ENCODE peak calls at places on chromosomes 11 and 22, in nine cellular contexts. M is nephron progenitor cell; A is mammary epithelial cell; Y is HEK293T; I is NCI-H748 treated with DMSO at 0.1 percent for 48 hours; F is T1000; Z is HCT116; C is endodermal cell; E is CD4-positive, alpha-beta T cell. G is an unnamed sample.

GRCh38 chr11:128615612-128616011 is 28.3 kb upstream of the ETS1 start:
- DNase-seq in C (peak; percentile 42), F (no peak), A (no peak), E (no peak), M (no peak), I (no peak), Z (no peak), Y (no peak), G (no peak)

GRCh38 chr11:62132188-62132587 is 8.4 kb downstream of the INCENP start:
- DNase-seq in Y (no peak), C (no peak), M (no peak), E (no peak), I (no peak), Z (no peak), A (peak; percentile 57), F (no peak), G (no peak)

GRCh38 chr11:32081129-32081641 is 9.7 kb upstream of the RCN1 start:
- DNase-seq in Y (no peak), A (peak; percentile 71), E (no peak), I (no peak), F (peak; percentile 36), Z (no peak), M (peak; percentile 6), C (no peak), G (no peak)

GRCh38 chr22:36953239-36954080 is 40.0 kb downstream of the CSF2RB start:
- DNase-seq in C (no peak), Z (no peak), A (no peak), E (no peak), Y (no peak), M (no peak), I (no peak), F (no peak), G (no peak)

GRCh38 chr11:69799582-69799981 is 19.6 kb downstream of the FGF3 start:
- DNase-seq in Z (peak; percentile 84), M (no peak), A (peak; percentile 21), I (no peak), E (no peak), C (peak; percentile 85), Y (peak; percentile 77), F (no peak), G (no peak)

GRCh38 chr11:77073328-77074001 is 6.7 kb downstream of the CAPN5 start:
- DNase-seq in C (peak; percentile 52), Y (no peak), Z (peak; percentile 36), M (peak; percentile 36), F (peak; percentile 75), A (peak; percentile 66), E (no peak), I (no peak), G (no peak)

GRCh38 chr22:44586337-44586990 is 88.4 kb upstream of the RTL6 start:
- DNase-seq in C (peak; percentile 46), E (no peak), A (no peak), Y (no peak), F (no peak), M (no peak), I (peak; percentile 88), Z (no peak), G (no peak)

GRCh38 chr11:57427692-57428082 is 766 bp upstream of the SLC43A3 start:
- DNase-seq in I (no peak), F (no peak), A (no peak), M (no peak), Z (no peak), E (no peak), Y (no peak), C (no peak), G (no peak)

GRCh38 chr22:39287076-39287743 is 32.2 kb downstream of the RPL3 start:
- DNase-seq in A (no peak), Z (no peak), F (no peak), I (no peak), M (no peak), Y (no peak), C (no peak), E (no peak), G (peak; percentile 90)

GRCh38 chr11:59040607-59041006 is 45.5 kb upstream of the GLYATL1B start:
- DNase-seq in Y (no peak), Z (no peak), C (no peak), A (no peak), I (no peak), M (no peak), E (no peak), F (no peak), G (no peak)

GRCh38 chr11:75233688-75234295 is 6.8 kb upstream of the TPBGL start:
- DNase-seq in Y (peak; percentile 44), C (peak; percentile 92), Z (no peak), A (peak; percentile 37), M (peak; percentile 82), I (no peak), F (no peak), E (no peak), G (peak; percentile 24)

GRCh38 chr11:2525166-2525861 is 80.5 kb downstream of the KCNQ1 start:
- DNase-seq in E (no peak), Z (no peak), F (no peak), M (peak; percentile 4), C (peak; percentile 39), Y (no peak), I (no peak), A (no peak), G (no peak)

GRCh38 chr11:35981581-35981980 is 37.7 kb downstream of the LDLRAD3 start:
- DNase-seq in M (no peak), C (no peak), F (no peak), A (no peak), I (no peak), Y (no peak), Z (no peak), E (no peak), G (no peak)

GRCh38 chr11:93585758-93586157 is 42.6 kb upstream of the SMCO4 start:
- DNase-seq in C (no peak), M (no peak), I (no peak), Z (no peak), F (no peak), Y (no peak), A (peak; percentile 49), E (no peak), G (no peak)

GRCh38 chr22:29009148-29009547 is 52.5 kb downstream of the C22orf31 start:
- DNase-seq in I (no peak), M (no peak), C (no peak), Y (no peak), A (no peak), F (no peak), Z (no peak), E (no peak), G (no peak)

GRCh38 chr22:50691521-50691920 is 18.9 kb downstream of the SHANK3 start:
- DNase-seq in Y (no peak), M (peak; percentile 46), I (peak; percentile 27), F (no peak), Z (peak; percentile 29), A (peak; percentile 28), E (peak; percentile 14), C (peak; percentile 59), G (peak; percentile 62)

GRCh38 chr11:68942751-68943271 is 38.0 kb downstream of the MRGPRD start:
- DNase-seq in I (no peak), F (no peak), C (no peak), Z (no peak), Y (no peak), M (no peak), E (no peak), A (no peak), G (no peak)

GRCh38 chr11:129460714-129461113 is 85.1 kb downstream of the BARX2 start:
- DNase-seq in I (peak; percentile 71), E (no peak), A (no peak), M (no peak), Z (no peak), F (no peak), C (no peak), Y (no peak), G (no peak)

GRCh38 chr11:45850446-45850845 is 3.2 kb downstream of the CRY2 start:
- DNase-seq in I (no peak), F (no peak), M (no peak), Z (no peak), E (no peak), Y (no peak), C (no peak), A (no peak), G (no peak)

GRCh38 chr11:1208361-1209261 is 14.3 kb upstream of the MUC5B start:
- DNase-seq in I (no peak), C (peak; percentile 36), F (no peak), E (no peak), M (no peak), Z (no peak), Y (no peak), A (no peak), G (no peak)

GRCh38 chr11:31106326-31106725 is 263.2 kb downstream of the DCDC1 start:
- DNase-seq in Y (no peak), I (no peak), Z (no peak), E (no peak), F (no peak), C (peak; percentile 70), A (no peak), M (no peak), G (no peak)

GRCh38 chr22:30969532-30970355 is 679 bp downstream of the TUG1 start:
- DNase-seq in A (peak; percentile 39), Y (peak; percentile 54), F (no peak), C (peak; percentile 74), M (no peak), Z (no peak), I (no peak), E (peak; percentile 21), G (peak; percentile 38)

GRCh38 chr11:44032304-44033085 is 15.3 kb upstream of the ACCSL start:
- DNase-seq in M (no peak), F (no peak), I (no peak), E (no peak), C (no peak), A (no peak), Z (no peak), Y (no peak), G (no peak)

GRCh38 chr11:126079640-126080205 is 17.1 kb upstream of the CDON start:
- DNase-seq in M (no peak), C (peak; percentile 89), Y (peak; percentile 48), E (no peak), A (no peak), F (no peak), I (no peak), Z (no peak), G (no peak)

GRCh38 chr11:66906077-66906929 is 49.4 kb downstream of the LRFN4 start:
- DNase-seq in E (no peak), A (peak; percentile 93), Z (peak; percentile 36), C (peak; percentile 77), F (no peak), I (no peak), M (no peak), Y (no peak), G (no peak)

GRCh38 chr11:58927393-58928081 is 11.8 kb upstream of the GLYATL1 start:
- DNase-seq in Y (peak; percentile 13), A (no peak), F (no peak), Z (no peak), E (no peak), C (peak; percentile 98), I (peak; percentile 61), M (peak; percentile 87), G (no peak)

GRCh38 chr22:50535113-50535512 is 5.3 kb upstream of the TYMP start:
- DNase-seq in M (no peak), C (no peak), E (no peak), F (no peak), I (no peak), Y (no peak), Z (no peak), A (no peak), G (no peak)

GRCh38 chr22:47071812-47072641 is 309.6 kb downstream of the TBC1D22A start:
- DNase-seq in A (no peak), Z (no peak), F (no peak), Y (no peak), M (no peak), C (no peak), I (no peak), E (no peak), G (no peak)

GRCh38 chr11:119713361-119714040 is 15.5 kb downstream of the NECTIN1 start:
- DNase-seq in Y (no peak), C (no peak), M (no peak), Z (no peak), E (no peak), F (no peak), A (no peak), I (no peak), G (no peak)

GRCh38 chr11:66495401-66495844 is 15.0 kb upstream of the BBS1 start:
- DNase-seq in E (no peak), C (peak; percentile 87), Z (no peak), F (no peak), A (no peak), M (no peak), I (no peak), Y (no peak), G (no peak)

GRCh38 chr11:77201991-77202841 is 74.2 kb downstream of the MYO7A start:
- DNase-seq in M (no peak), Y (no peak), E (no peak), A (no peak), C (no peak), I (no peak), Z (no peak), F (no peak), G (no peak)

G was measured in HL-60.